ENCODE peak calls at places on chromosomes 11 and 22, in seven cellular contexts. N is neuronal stem cell, E is IMR-90, C is mesendoderm, K is H1, G is mesenchymal stem cell, O is H9. H is an unnamed sample.

GRCh38 chr11:31808721-31809542 is 2.2 kb downstream of the PAX6 start:
- DNase-seq in N (no peak), E (no peak), C (no peak), K (peak), G (no peak), O (no peak), H (no peak)

GRCh38 chr11:71908218-71908617 is 20.2 kb downstream of the XNDC1N start:
- DNase-seq in N (no peak), E (no peak), C (no peak), K (no peak), G (no peak), O (no peak), H (no peak)

GRCh38 chr11:90867416-90867815 is 644.6 kb upstream of the CHORDC1 start:
- DNase-seq in N (no peak), E (no peak), C (no peak), K (no peak), G (no peak), O (no peak), H (no peak)

GRCh38 chr11:85694385-85694980 is 8.5 kb upstream of the CCDC89 start:
- DNase-seq in N (no peak), E (peak), C (peak), K (no peak), G (peak), O (no peak), H (peak)

GRCh38 chr11:63871962-63872832 is 33.3 kb downstream of the MARK2 start:
- DNase-seq in N (no peak), E (peak), C (peak), K (no peak), G (peak), O (peak), H (peak)

GRCh38 chr11:6576471-6577373 is 26.7 kb downstream of the RRP8 start:
- DNase-seq in N (no peak), E (peak), C (no peak), K (peak), G (peak), O (no peak), H (no peak)

GRCh38 chr11:79117488-79117887 is 323.3 kb downstream of the TENM4 start:
- DNase-seq in N (no peak), E (no peak), C (no peak), K (no peak), G (no peak), O (no peak), H (no peak)

GRCh38 chr11:2934611-2935239 is 5.5 kb upstream of the PHLDA2 start:
- DNase-seq in N (no peak), E (no peak), C (no peak), K (no peak), G (no peak), O (no peak), H (no peak)

GRCh38 chr22:27705391-27706080 is 96.0 kb downstream of the MN1 start:
- DNase-seq in N (no peak), E (no peak), C (no peak), K (no peak), G (no peak), O (no peak), H (no peak)

GRCh38 chr11:8209208-8209807 is 40.5 kb upstream of the RIC3 start:
- DNase-seq in N (no peak), E (no peak), C (peak), K (peak), G (no peak), O (peak), H (no peak)

GRCh38 chr11:132992838-132993680 is 539.2 kb downstream of the OPCML start:
- DNase-seq in N (peak), E (peak), C (no peak), K (no peak), G (peak), O (no peak), H (no peak)

GRCh38 chr11:43578346-43579170 is 102.0 kb upstream of the HSD17B12 start:
- DNase-seq in N (no peak), E (peak), C (no peak), K (peak), G (peak), O (no peak), H (peak)

GRCh38 chr11:2442554-2442953 is 1.8 kb downstream of the TRPM5 start:
- DNase-seq in N (no peak), E (no peak), C (no peak), K (no peak), G (no peak), O (no peak), H (no peak)

GRCh38 chr11:289145-289705 is 299 bp downstream of the PGGHG start:
- DNase-seq in N (no peak), E (no peak), C (no peak), K (peak), G (no peak), O (no peak), H (no peak)

GRCh38 chr11:94838027-94838610 is 70.0 kb downstream of the AMOTL1 start:
- DNase-seq in N (no peak), E (no peak), C (no peak), K (no peak), G (no peak), O (no peak), H (no peak)

GRCh38 chr11:118251858-118252652 is at the start of gene MPZL3:
- DNase-seq in N (peak), E (peak), C (peak), K (peak), G (peak), O (peak), H (peak)

GRCh38 chr11:72743321-72744221 is 8.6 kb downstream of the ARAP1 start:
- DNase-seq in N (no peak), E (no peak), C (no peak), K (no peak), G (no peak), O (no peak), H (no peak)

GRCh38 chr11:75035911-75036536 is 47.3 kb downstream of the NEU3 start:
- DNase-seq in N (no peak), E (no peak), C (peak), K (peak), G (no peak), O (peak), H (peak)

GRCh38 chr11:110089617-110090282 is 3.4 kb upstream of the ZC3H12C start:
- DNase-seq in N (no peak), E (no peak), C (no peak), K (no peak), G (no peak), O (no peak), H (no peak)

GRCh38 chr11:135033545-135033944 is 621.5 kb upstream of the B3GAT1 start:
- DNase-seq in N (peak), E (no peak), C (peak), K (peak), G (no peak), O (peak), H (no peak)

GRCh38 chr11:13015753-13016152 is 6.6 kb downstream of the RASSF10 start:
- DNase-seq in N (no peak), E (no peak), C (no peak), K (no peak), G (no peak), O (no peak), H (no peak)

GRCh38 chr11:86067230-86068137 is 1.4 kb downstream of the PICALM start:
- DNase-seq in N (no peak), E (no peak), C (no peak), K (no peak), G (peak), O (no peak), H (peak)

GRCh38 chr11:126990716-126991480 is 9.7 kb downstream of the KIRREL3 start:
- DNase-seq in N (no peak), E (peak), C (no peak), K (no peak), G (no peak), O (no peak), H (peak)

GRCh38 chr11:111298466-111299110 is at the start of gene POU2AF3:
- DNase-seq in N (no peak), E (no peak), C (peak), K (no peak), G (no peak), O (peak), H (no peak)

GRCh38 chr11:83662494-83662893 is 376.3 kb upstream of the CCDC90B start:
- DNase-seq in N (no peak), E (no peak), C (no peak), K (no peak), G (no peak), O (no peak), H (no peak)

GRCh38 chr11:61488651-61489291 is 19.8 kb upstream of the LRRC10B start:
- DNase-seq in N (no peak), E (no peak), C (peak), K (peak), G (peak), O (peak), H (peak)

GRCh38 chr11:57310091-57310490 is 14.7 kb downstream of the TNKS1BP1 start:
- DNase-seq in N (no peak), E (no peak), C (no peak), K (no peak), G (no peak), O (no peak), H (no peak)

GRCh38 chr11:57311109-57311936 is 13.4 kb downstream of the TNKS1BP1 start:
- DNase-seq in N (peak), E (peak), C (peak), K (peak), G (peak), O (peak), H (peak)

GRCh38 chr11:57309106-57310059 is 15.4 kb downstream of the TNKS1BP1 start:
- DNase-seq in N (no peak), E (no peak), C (no peak), K (no peak), G (no peak), O (no peak), H (no peak)

GRCh38 chr11:57312511-57313021 is 12.2 kb downstream of the TNKS1BP1 start:
- DNase-seq in N (no peak), E (no peak), C (no peak), K (no peak), G (no peak), O (no peak), H (no peak)

DNA sequence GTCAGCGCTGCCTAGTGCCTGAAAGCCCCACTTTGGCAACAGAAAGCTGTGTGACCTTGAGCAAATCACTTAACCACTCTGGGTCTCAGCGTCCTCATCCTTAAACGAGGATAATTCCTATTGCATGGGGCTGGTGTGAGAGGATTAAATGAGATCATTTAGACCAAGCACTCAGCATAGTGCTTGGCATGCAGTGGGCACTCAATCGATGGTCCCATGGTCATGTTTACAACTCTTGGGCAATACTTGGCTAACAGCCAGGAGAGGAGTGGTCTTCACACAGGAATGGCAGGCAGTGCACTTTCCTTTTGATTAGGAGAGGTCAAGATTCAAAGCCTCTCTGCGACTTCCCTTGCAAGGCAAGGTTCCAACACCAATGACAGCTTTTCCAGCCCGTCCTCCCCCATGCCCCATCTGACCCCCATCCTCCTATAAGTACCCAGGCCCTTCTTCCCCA is 14.1 kb downstream of the TNKS1BP1 start:
- DNase-seq in N (no peak), E (peak), C (no peak), K (no peak), G (no peak), O (no peak), H (no peak)
- H3K18ac ChIP-seq in N (peak), E (peak), C (peak), K (no peak), G (peak), O (no peak), H (peak)

DNA sequence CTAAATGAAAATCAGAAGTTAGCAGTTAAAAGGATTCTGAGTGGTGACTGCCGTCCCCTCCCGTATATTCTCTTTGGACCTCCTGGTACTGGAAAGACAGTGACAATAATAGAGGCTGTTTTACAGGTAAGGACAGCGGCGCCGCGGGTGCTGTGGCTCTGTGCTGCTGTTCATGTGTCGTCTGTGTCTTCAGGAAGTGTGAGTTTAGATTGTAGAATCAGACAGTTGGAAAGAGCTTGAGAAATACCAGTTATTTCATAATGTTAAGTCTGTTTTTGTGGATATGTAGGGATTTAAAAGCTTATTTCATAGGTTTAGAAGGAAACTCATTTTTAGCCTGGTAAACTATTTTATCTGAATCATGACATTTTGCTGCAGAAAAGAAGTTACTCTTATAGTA is 27.4 kb upstream of the PANX2 start:
- DNase-seq in N (no peak), E (no peak), C (no peak), K (no peak), G (no peak), O (no peak), H (no peak)
- H3K18ac ChIP-seq in N (no peak), E (no peak), C (no peak), K (no peak), G (no peak), O (no peak), H (no peak)

GRCh38 chr22:49008682-49009235 is 818.9 kb downstream of the BRD1 start:
- DNase-seq in N (no peak), E (no peak), C (no peak), K (peak), G (no peak), O (peak), H (no peak)
- H3K18ac ChIP-seq in N (peak), E (no peak), C (no peak), K (no peak), G (no peak), O (no peak), H (no peak)

DNA sequence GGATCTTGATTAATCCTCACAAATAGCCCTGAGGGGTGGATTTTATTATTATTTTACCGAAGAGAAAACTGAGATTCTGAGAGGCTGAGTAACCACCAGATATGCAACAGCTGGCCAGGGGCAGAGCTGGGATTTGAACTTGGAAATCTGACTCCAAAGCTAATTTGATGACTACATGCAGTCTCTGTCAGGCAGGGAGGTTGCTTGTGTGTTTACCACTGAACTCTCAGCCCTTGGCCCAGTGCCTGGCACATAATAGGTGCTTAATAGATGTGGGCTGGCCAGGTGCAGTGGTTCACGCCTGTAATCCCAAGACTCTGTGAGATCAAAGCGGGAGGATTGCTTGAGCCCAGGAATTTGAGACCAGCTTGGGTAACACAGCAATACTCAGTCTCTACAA is 121.7 kb upstream of the CRYBB3 start:
- DNase-seq in N (no peak), E (no peak), C (no peak), K (no peak), G (no peak), O (no peak), H (peak)
- H3K18ac ChIP-seq in N (no peak), E (no peak), C (no peak), K (no peak), G (no peak), O (no peak), H (no peak)

GRCh38 chr22:44179989-44180705 is 578 bp upstream of the PARVG start:
- DNase-seq in N (no peak), E (no peak), C (no peak), K (no peak), G (no peak), O (no peak), H (no peak)
- H3K18ac ChIP-seq in N (peak), E (no peak), C (peak), K (no peak), G (no peak), O (no peak), H (no peak)

DNA sequence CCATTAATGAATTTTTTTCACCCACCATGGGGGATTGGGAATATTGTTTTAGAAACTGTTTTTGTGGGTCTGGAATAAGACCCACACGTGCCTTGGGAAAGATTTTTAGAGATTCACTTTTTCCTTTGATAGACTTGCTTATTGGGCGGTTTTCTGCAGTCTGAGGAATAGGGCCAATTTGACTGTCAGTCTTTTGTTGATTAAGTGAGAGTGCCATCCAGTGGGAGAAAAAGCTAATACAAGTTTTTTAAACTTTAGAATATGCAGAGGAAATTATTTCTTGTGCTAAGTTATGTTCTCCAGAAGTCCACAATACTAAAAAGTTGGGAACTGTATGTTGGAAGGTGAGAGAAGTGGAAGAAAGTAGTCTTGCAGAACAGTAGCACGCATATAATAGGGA is 56.1 kb downstream of the PRMT3 start:
- DNase-seq in N (no peak), E (peak), C (peak), K (no peak), G (peak), O (no peak), H (no peak)
- H3K18ac ChIP-seq in N (no peak), E (no peak), C (no peak), K (no peak), G (no peak), O (no peak), H (no peak)

GRCh38 chr11:35677904-35678303 is 15.3 kb downstream of the TRIM44 start:
- DNase-seq in N (no peak), E (peak), C (no peak), K (no peak), G (no peak), O (no peak), H (no peak)
- H3K18ac ChIP-seq in N (no peak), E (no peak), C (no peak), K (no peak), G (no peak), O (no peak), H (no peak)

DNA sequence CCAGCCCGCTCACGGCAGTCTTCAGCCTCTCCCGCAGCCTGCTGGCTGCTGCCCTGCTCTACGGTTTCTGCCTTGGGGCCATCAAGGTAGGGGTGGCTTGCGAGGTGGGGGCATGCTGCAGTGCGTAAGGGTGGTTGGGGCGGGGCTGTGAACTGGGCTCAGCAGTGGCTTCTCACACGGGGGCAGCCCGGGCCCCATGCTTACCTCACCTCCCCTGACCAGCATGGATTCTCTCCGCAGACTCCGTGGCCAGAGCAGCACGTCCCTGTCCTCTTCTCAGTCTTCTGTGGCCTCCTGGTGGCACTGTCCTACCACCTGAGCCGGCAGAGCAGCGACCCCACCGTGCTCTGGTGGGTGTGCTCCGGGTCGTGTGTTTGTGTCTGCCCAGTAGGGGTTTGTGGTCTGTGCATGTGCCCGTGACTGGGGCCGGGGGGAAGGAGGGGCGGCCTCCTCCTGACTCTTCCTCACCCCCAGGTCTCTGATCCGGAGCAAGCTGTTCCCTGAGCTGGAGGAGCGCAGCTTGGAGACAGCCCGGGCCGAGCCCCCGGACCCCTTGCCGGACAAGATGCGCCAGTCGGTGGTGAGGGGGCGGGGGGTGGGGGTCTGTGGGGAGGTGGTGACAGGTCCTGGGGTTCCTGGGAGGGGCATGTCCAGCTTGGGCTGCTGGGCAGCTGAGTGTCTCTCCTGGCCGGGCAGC is 9.5 kb downstream of the PCNX3 start:
- DNase-seq in N (no peak), E (no peak), C (peak), K (no peak), G (no peak), O (no peak), H (no peak)
- H3K18ac ChIP-seq in N (no peak), E (no peak), C (no peak), K (no peak), G (no peak), O (no peak), H (no peak)

DNA sequence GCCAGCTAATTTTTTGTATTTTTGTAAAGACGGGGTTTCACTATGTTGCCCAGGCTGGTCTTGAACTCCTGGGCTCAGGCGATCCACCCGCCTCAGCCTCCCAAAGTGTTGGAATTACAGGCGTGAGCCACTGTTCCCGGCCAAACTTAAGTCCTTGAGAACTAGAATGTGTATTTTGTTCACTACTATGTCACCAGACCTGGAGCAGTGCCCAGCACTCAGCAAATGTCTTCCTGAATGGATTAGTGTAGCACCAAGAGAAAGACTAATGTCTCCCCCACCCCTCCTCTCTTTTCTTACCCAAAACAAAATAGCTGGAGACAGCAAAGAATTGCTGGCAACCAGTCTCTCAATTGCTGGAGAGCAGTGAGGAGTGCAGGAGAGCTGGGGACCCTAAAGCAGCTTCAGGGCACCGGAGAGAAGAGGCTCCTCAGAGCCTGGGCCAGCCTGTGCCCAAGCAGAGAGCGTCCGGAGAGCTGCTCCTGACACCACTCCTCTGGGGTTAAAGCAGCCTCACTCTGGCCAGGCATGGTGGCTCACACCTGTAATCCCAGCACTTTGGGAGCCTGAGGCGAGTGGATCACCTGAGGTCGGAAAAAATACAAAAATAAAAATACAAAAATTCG is 14.9 kb downstream of the SLC25A18 start:
- DNase-seq in N (no peak), E (peak), C (no peak), K (no peak), G (peak), O (no peak), H (no peak)
- H3K18ac ChIP-seq in N (no peak), E (no peak), C (no peak), K (no peak), G (no peak), O (no peak), H (no peak)

H was measured in trophoblast cell.